ENCODE peak calls at places on chromosomes 6 and 20, in six cellular contexts. O is ovary, B is neural progenitor cell, R is brain microvascular endothelial cell, G is foreskin fibroblast, H is uterus. Y is an unnamed sample.

GRCh38 chr6:165220030-165220429 is 89.4 kb downstream of the C6orf118 start:
- DNase-seq in O (no peak), B (no peak), R (no peak), G (no peak), H (no peak), Y (no peak)

GRCh38 chr6:113642714-113643442 is 214.3 kb upstream of the MARCKS start:
- DNase-seq in O (no peak), B (no peak), R (no peak), G (peak), H (no peak), Y (no peak)

GRCh38 chr6:29424168-29424567 is 9.4 kb downstream of the OR12D1 start:
- DNase-seq in O (no peak), B (no peak), R (no peak), G (no peak), H (no peak), Y (no peak)

GRCh38 chr6:167683028-167683862 is 143.5 kb upstream of the AFDN start:
- DNase-seq in O (peak), B (no peak), R (peak), G (no peak), H (peak), Y (no peak)

GRCh38 chr6:119481098-119481497 is 131.5 kb upstream of the MAN1A1 start:
- DNase-seq in O (no peak), B (no peak), R (no peak), G (no peak), H (no peak), Y (no peak)

GRCh38 chr20:38892091-38892981 is 33.9 kb upstream of the FAM83D start:
- DNase-seq in O (no peak), B (no peak), R (no peak), G (no peak), H (no peak), Y (no peak)

GRCh38 chr6:154536922-154537449 is 26.5 kb upstream of the CNKSR3 start:
- DNase-seq in O (no peak), B (no peak), R (no peak), G (peak), H (no peak), Y (no peak)

GRCh38 chr6:31355540-31355988 is 1.4 kb downstream of the HLA-B start:
- DNase-seq in O (no peak), B (no peak), R (no peak), G (no peak), H (no peak), Y (no peak)

GRCh38 chr6:4270001-4270400 is 134.6 kb upstream of the ECI2 start:
- DNase-seq in O (no peak), B (no peak), R (no peak), G (no peak), H (no peak), Y (no peak)

GRCh38 chr6:15893556-15894253 is 230.9 kb upstream of the DTNBP1 start:
- DNase-seq in O (no peak), B (peak), R (peak), G (peak), H (no peak), Y (no peak)

GRCh38 chr6:19866199-19866872 is 29.2 kb downstream of the ID4 start:
- DNase-seq in O (no peak), B (no peak), R (no peak), G (no peak), H (no peak), Y (no peak)

GRCh38 chr6:12467706-12468670 is 177.8 kb downstream of the EDN1 start:
- DNase-seq in O (no peak), B (no peak), R (no peak), G (peak), H (no peak), Y (no peak)

GRCh38 chr6:109252261-109253041 is 129.8 kb downstream of the CD164 start:
- DNase-seq in O (no peak), B (no peak), R (no peak), G (no peak), H (no peak), Y (no peak)

GRCh38 chr6:46410330-46410953 is 80.8 kb downstream of the RCAN2 start:
- DNase-seq in O (peak), B (peak), R (peak), G (peak), H (peak), Y (peak)

GRCh38 chr20:7650481-7650880 is 289.8 kb downstream of the HAO1 start:
- DNase-seq in O (no peak), B (peak), R (peak), G (peak), H (no peak), Y (peak)

GRCh38 chr6:69019832-69020231 is 384.8 kb downstream of the ADGRB3 start:
- DNase-seq in O (no peak), B (no peak), R (peak), G (peak), H (no peak), Y (no peak)

DNA sequence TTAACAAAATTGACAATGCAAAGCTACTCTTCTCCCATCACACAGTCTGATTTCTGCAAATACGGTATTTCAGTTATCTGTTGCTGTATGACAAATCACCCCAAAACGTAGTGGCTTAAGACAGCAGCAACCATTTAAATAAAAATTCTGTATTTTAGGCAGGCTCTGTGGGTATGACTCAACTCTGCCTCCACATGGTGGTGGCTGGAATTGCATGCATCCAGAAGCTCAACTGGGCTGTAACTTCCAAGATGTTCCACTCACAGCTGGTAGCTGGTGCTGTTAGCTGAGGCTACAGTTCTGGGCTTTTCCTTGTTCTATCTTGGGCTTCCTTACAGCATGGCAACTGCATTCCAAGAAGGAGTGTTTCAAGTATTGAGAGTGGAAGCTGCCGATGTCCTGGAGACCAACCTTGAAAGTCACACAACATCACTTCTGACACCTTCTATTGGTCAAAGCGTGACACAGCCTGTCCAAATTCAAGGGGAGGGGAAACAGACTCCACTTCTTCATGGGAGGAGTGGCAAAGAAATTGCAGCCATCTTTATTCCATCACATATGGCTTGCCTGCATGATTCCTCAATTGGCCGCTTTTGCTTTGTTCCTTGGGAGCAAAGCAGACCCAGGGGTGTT is 39.7 kb upstream of the TULP1 start:
- DNase-seq in O (no peak), B (peak), R (peak), G (peak), H (no peak), Y (no peak)
- TF ChIP-seq CTCF in O (no peak), B (peak), R (peak), G (peak), H (no peak), Y (peak)

DNA sequence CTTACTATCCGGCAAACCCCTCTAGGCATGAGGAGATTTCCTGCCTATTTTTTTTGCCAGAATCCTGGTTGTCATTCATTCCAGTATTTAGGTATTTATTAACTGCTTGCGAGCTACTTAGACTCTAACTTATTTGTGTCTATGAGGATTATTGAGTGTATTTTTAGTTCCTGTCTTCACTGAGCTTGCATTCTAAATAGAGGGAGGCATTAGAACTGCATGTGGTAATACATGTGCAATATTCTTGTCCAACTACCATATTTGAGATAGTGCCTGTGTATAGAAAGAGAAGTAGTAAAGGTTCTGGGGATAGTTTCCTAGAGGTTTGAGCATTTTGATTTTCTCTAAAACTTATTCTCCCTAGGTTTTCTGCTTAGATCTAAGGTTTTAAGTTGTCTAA is 308.9 kb downstream of the EYA4 start:
- DNase-seq in O (no peak), B (no peak), R (no peak), G (no peak), H (no peak), Y (no peak)
- H3K4me3 ChIP-seq in O (no peak), B (peak), R (no peak), G (no peak), H (no peak), Y (no peak)

DNA sequence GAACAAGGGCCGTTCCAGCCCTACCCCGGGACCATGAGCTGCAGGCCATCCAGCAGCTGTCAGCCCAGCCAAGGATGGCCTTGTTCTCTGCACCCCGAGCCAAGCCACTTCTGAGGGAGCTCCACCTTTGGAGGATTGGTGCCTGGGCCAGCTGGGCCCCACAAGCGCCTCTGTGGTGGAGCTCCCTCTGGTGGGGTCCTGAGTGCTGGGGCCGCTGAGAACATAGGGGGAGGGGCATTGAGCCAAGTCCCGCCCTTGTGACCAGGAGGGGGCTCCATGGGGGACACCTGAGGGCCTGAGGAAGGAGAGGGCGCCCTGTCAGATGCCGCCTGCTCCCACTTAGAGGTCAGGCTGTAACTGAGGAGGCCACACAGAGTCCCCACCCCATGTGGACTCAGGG is 43.2 kb downstream of the YTHDF1 start:
- DNase-seq in O (no peak), B (no peak), R (no peak), G (no peak), H (no peak), Y (no peak)
- TF ChIP-seq CTCF in O (no peak), B (peak), R (peak), G (peak), H (no peak), Y (no peak)

DNA sequence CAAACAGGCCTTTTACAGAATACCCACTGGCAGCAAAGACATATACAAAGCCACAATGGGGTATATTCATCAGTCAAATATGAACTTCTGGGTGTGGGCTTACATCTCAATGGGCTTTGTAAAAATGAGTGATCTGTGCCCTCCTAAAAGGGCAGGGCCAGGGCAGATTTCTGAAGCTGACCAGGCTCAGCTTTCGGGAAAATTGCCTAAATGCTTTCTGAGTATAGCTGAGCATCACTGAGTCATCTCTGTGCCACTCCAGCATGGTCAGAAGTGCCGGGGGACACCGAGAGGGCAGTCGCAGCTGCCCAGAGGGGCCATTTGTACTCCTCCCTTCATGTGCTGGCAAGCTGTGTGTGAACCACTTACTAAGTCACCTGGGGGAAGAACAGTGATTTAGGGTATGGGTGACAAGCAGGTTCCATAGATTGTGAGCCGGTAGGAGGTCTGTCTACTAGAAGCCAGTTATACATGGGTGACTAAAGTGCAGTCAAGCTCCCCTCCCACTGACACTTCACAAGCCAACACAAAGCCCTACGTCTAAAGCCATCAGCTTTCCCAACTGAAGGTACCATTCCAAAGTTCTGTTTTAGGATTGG is 147.7 kb upstream of the TAB2 start:
- DNase-seq in O (no peak), B (no peak), R (no peak), G (peak), H (peak), Y (no peak)
- H3K4me3 ChIP-seq in O (no peak), B (no peak), R (no peak), G (no peak), H (no peak), Y (no peak)

GRCh38 chr6:81750660-81751387 is 1.7 kb downstream of the TENT5A start:
- DNase-seq in O (no peak), B (peak), R (no peak), G (peak), H (no peak), Y (no peak)
- TF ChIP-seq CTCF in O (no peak), B (no peak), R (no peak), G (no peak), H (no peak), Y (no peak)

DNA sequence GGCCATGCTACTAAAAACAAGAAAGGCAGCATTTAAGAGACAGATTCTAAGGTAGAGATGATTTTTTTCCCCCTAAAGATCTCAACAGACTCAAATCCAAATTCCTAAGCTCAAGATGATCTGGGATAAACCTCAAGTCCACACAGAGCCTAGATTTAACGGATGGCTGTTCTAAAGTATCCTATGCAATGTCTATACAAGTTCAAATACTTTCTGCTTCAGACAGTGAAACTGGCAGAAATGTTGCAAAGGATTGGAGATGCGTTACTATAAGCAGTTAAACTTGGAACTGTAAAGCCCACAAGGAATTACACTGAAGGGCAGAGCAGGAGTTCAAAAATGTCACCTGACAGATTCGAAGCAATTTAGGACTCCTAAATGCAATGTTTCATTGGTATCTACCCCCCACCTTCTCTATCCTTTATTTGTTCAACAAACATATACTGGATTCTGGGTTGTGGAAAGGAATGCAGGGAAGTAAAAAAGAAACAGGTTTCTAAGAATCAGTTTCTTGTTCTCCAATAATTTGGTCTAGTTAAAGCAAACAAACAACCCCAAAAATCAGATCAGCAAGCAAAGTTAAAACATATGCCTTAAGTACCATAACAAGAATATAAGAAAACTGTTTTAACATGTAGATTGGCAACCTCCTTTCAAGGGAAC is 1.6 kb downstream of the DNAAF9 start:
- DNase-seq in O (no peak), B (no peak), R (no peak), G (peak), H (no peak), Y (no peak)
- H3K4me3 ChIP-seq in O (peak), B (peak), R (peak), G (peak), H (peak), Y (peak)

GRCh38 chr6:33413601-33414120 is 2.8 kb downstream of the PHF1 start:
- DNase-seq in O (no peak), B (no peak), R (no peak), G (no peak), H (no peak), Y (no peak)

GRCh38 chr6:33415831-33416230 is 2.1 kb downstream of the CUTA start:
- DNase-seq in O (no peak), B (no peak), R (no peak), G (no peak), H (no peak), Y (no peak)

GRCh38 chr6:33416386-33417126 is 1.4 kb downstream of the CUTA start:
- DNase-seq in O (no peak), B (no peak), R (no peak), G (peak), H (no peak), Y (no peak)

GRCh38 chr6:33413200-33413599 is 2.4 kb downstream of the PHF1 start:
- DNase-seq in O (no peak), B (no peak), R (no peak), G (no peak), H (no peak), Y (no peak)

GRCh38 chr6:33414592-33415271 is 3.2 kb downstream of the CUTA start:
- DNase-seq in O (no peak), B (peak), R (no peak), G (peak), H (no peak), Y (no peak)
- TF ChIP-seq CTCF in O (no peak), B (peak), R (peak), G (peak), H (no peak), Y (peak)

GRCh38 chr20:63472159-63472811 is at the start of gene KCNQ2:
- DNase-seq in O (no peak), B (peak), R (no peak), G (no peak), H (no peak), Y (no peak)
- H3K4me3 ChIP-seq in O (no peak), B (peak), R (no peak), G (no peak), H (no peak), Y (no peak)

DNA sequence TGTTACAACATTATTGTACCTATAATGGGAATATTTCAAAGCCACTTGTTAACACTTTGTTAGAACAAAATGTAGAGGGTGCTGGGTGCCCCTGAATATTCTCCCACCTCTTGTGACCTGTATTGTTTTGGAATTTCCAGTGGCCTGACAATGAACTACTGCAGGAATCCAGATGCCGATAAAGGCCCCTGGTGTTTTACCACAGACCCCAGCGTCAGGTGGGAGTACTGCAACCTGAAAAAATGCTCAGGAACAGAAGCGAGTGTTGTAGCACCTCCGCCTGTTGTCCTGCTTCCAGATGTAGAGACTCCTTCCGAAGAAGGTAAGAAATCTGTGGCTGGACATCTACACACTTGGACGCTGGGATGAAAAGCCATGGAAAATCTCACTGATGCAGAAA is 28.9 kb downstream of the PLG start:
- DNase-seq in O (no peak), B (peak), R (peak), G (no peak), H (no peak), Y (no peak)
- TF ChIP-seq CTCF in O (no peak), B (peak), R (no peak), G (no peak), H (no peak), Y (peak)

Y was measured in AG09309.